ENCODE peak calls at places on chromosomes 12 and 14, in eight cellular contexts. U is HFF-Myc, H is left lung, L is fibroblast of the aortic adventitia, T is fibroblast of pulmonary artery, A is cardiac fibroblast, S is Peyer's patch, D is AG04450. Z is an unnamed sample.

GRCh38 chr12:116484807-116485206 is 74.4 kb upstream of the MAP1LC3B2 start:
- DNase-seq in H (no peak), U (no peak), T (no peak), S (no peak), L (no peak), D (no peak), A (peak), Z (no peak)

GRCh38 chr12:64610092-64610659 is at the start of gene RASSF3:
- DNase-seq in A (peak), L (peak), H (peak), U (no peak), D (no peak), T (peak), S (peak), Z (no peak)

GRCh38 chr14:106831322-106831720 is 1304.9 kb downstream of the TMEM121 start:
- DNase-seq in U (no peak), L (no peak), T (no peak), D (no peak), H (no peak), S (peak), A (no peak), Z (no peak)

GRCh38 chr12:93229494-93230310 is 148.0 kb upstream of the NUDT4 start:
- DNase-seq in U (peak), H (no peak), D (peak), A (peak), T (peak), S (no peak), L (peak), Z (peak)

GRCh38 chr12:28253175-28253641 is 63.0 kb downstream of the CCDC91 start:
- DNase-seq in S (no peak), H (no peak), T (peak), U (no peak), A (no peak), L (no peak), D (no peak), Z (no peak)

GRCh38 chr12:91379051-91379775 is 196.6 kb upstream of the DCN start:
- DNase-seq in A (no peak), D (no peak), U (no peak), T (no peak), S (no peak), L (peak), H (no peak), Z (no peak)

GRCh38 chr12:49619286-49619685 is 4.1 kb upstream of the PRPF40B start:
- DNase-seq in T (peak), A (peak), H (no peak), D (no peak), U (no peak), S (no peak), L (peak), Z (no peak)

GRCh38 chr14:68401855-68402254 is 391.0 kb downstream of the ZFP36L1 start:
- DNase-seq in U (no peak), T (no peak), L (no peak), D (no peak), S (no peak), A (no peak), H (no peak), Z (no peak)

GRCh38 chr12:76024102-76024781 is 7.3 kb downstream of the PHLDA1 start:
- DNase-seq in H (no peak), T (peak), A (peak), S (no peak), L (peak), U (no peak), D (no peak), Z (no peak)

GRCh38 chr14:56894591-56894991 is 84.3 kb upstream of the OTX2 start:
- DNase-seq in H (no peak), A (no peak), U (no peak), T (no peak), L (no peak), D (no peak), S (no peak), Z (no peak)

GRCh38 chr12:52644078-52644415 is 8.0 kb downstream of the KRT2 start:
- DNase-seq in U (no peak), D (no peak), H (no peak), T (no peak), L (no peak), S (no peak), A (no peak), Z (no peak)

GRCh38 chr14:89364316-89364715 is 52.7 kb downstream of the FOXN3 start:
- DNase-seq in S (no peak), H (no peak), U (no peak), D (no peak), L (no peak), A (no peak), T (no peak), Z (no peak)

GRCh38 chr12:89906824-89907223 is 198.2 kb upstream of the ATP2B1 start:
- DNase-seq in D (no peak), A (no peak), T (no peak), H (no peak), U (no peak), L (no peak), S (no peak), Z (no peak)

GRCh38 chr12:11849752-11850504 is 200.5 kb downstream of the ETV6 start:
- DNase-seq in U (no peak), D (no peak), L (no peak), T (no peak), S (no peak), A (no peak), H (no peak), Z (no peak)
- H3K4me3 ChIP-seq in U (no peak), D (no peak), L (no peak), T (no peak), S (no peak), A (no peak), H (no peak), Z (no peak)

GRCh38 chr14:75258803-75259509 is 19.7 kb upstream of the FOS start:
- DNase-seq in U (peak), S (peak), T (peak), D (peak), H (peak), A (peak), L (peak), Z (peak)
- TF ChIP-seq CTCF in U (no peak), S (no peak), T (no peak), D (no peak), H (no peak), A (no peak), L (no peak), Z (no peak)

GRCh38 chr12:32134144-32134888 is 27.7 kb downstream of the BICD1 start:
- DNase-seq in D (no peak), U (no peak), H (no peak), A (peak), S (no peak), T (peak), L (peak), Z (no peak)
- H3K4me3 ChIP-seq in D (no peak), U (no peak), H (no peak), A (no peak), S (no peak), T (no peak), L (no peak), Z (no peak)

DNA sequence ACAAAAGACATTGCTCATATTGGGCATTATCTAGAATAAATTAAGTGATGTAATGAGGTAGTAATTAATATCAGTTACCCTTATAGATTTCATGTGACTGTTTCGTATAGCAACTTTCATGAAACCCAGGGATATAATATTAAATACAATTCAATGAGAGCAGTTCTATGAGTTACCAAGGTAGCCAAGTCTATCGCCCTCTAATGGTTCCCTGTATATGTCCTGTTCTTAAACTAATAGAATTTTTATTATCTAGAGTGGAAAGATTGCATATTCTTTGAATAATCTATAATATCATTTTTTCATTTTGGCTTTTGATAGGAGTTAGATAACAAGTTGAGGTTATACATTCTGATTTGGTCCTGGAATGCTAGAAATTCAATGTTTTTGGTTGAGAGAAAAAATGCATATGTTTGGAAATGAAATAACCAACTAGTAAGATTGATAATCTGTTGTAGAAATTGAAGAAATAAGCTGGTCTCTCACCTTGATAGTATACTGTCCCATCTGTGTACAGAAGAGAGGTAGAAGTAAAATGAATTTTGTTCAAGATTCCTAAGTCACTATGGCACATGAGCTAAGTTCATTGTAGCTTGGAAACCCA is 59.7 kb downstream of the SCFD1 start:
- DNase-seq in D (no peak), T (peak), A (peak), H (no peak), L (peak), S (no peak), U (no peak), Z (no peak)
- TF ChIP-seq CTCF in D (peak), T (peak), A (peak), H (no peak), L (peak), S (no peak), U (peak), Z (peak)

DNA sequence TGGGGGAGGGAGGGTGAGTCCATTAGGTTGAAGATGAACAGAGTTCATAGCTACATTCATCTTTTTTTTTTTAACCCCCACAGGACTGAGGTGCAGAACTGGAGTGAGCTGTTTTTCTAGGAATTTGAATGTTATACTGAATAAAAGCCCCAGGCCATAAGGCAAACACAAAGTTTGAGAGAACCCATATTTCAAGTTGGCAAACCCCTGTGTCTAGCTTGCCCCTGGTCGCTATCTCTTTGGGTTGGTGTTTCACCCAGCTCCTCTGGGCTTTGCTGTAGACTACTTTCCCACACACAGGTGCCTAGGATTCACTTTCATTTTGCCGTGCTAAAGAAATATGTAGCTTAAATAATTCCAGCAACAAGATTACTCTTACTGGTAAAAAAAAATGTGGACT is 5.2 kb upstream of the LMO3 start:
- DNase-seq in L (no peak), D (no peak), H (no peak), S (no peak), A (no peak), U (no peak), T (no peak), Z (no peak)
- H3K4me3 ChIP-seq in L (no peak), D (no peak), H (no peak), S (no peak), A (no peak), U (no peak), T (no peak), Z (no peak)

GRCh38 chr12:123808167-123808566 is 46.1 kb downstream of the DNAH10 start:
- DNase-seq in T (peak), H (no peak), D (no peak), A (peak), S (no peak), L (no peak), U (no peak), Z (no peak)
- TF ChIP-seq CTCF in T (peak), H (no peak), D (peak), A (peak), S (no peak), L (peak), U (peak), Z (no peak)

DNA sequence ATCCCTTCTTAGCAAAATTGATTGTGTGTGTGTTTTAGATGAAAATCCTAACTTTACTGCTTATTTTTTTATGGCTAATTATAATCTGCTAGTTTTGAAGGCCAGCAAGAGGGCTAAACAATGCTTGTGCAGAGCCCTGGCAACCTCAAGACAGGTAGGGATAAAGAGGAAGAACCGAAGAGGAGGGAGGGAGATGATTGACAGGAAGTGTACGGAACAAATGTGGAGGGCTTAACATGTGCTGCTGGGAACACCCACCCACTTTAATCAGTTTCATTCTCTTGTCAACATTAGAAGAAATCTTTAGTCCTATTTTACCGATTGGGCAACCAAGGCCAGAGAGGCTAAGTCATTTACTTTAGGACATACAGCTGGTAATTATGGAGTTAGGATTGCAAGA is 1.4 kb upstream of the WSCD2 start:
- DNase-seq in T (no peak), D (no peak), S (no peak), H (no peak), U (no peak), L (no peak), A (no peak), Z (no peak)
- H3K4me3 ChIP-seq in T (no peak), D (no peak), S (no peak), H (no peak), U (no peak), L (no peak), A (no peak), Z (no peak)